ENCODE peak calls at places on chromosome 12, in five cellular contexts. L is HCT116, P is ovary, M is uterus, S is transverse colon. D is an unnamed sample. For H3K36me3, the result is how much of the 10 kb centered on the place peaks cover.

GRCh38 chr12:87796961-87797516 is 232.2 kb downstream of the C12orf50 start:
- DNase-seq in P (no peak), L (no peak), M (no peak), S (no peak), D (no peak)

GRCh38 chr12:26266881-26267280 is 71.5 kb downstream of the SSPN start:
- DNase-seq in M (no peak), L (no peak), S (no peak), P (no peak), D (no peak)

GRCh38 chr12:3456809-3457208 is 34.2 kb upstream of the PRMT8 start:
- DNase-seq in P (no peak), S (no peak), L (no peak), M (no peak), D (no peak)

GRCh38 chr12:104741072-104741471 is 217.0 kb downstream of the SLC41A2 start:
- DNase-seq in M (no peak), S (no peak), P (no peak), L (no peak), D (no peak)

GRCh38 chr12:118922405-118922804 is 58.9 kb upstream of the SRRM4 start:
- DNase-seq in S (no peak), P (no peak), M (no peak), L (no peak), D (no peak)

GRCh38 chr12:105205322-105206048 is 30.5 kb downstream of the APPL2 start:
- DNase-seq in L (no peak), S (peak), M (no peak), P (no peak), D (no peak)

GRCh38 chr12:13980548-13981295 is 680 bp downstream of the GRIN2B start:
- DNase-seq in M (no peak), S (no peak), L (no peak), P (no peak), D (no peak)

GRCh38 chr12:98896938-98897337 is 251.8 kb downstream of the APAF1 start:
- DNase-seq in L (no peak), M (no peak), P (no peak), S (no peak), D (no peak)

GRCh38 chr12:115172521-115172920 is 488.5 kb upstream of the TBX3 start:
- DNase-seq in P (no peak), L (no peak), M (no peak), S (no peak), D (no peak)

GRCh38 chr12:6667559-6668210 is 4.8 kb upstream of the ING4 start:
- DNase-seq in L (peak), M (no peak), S (no peak), P (no peak), D (no peak)

GRCh38 chr12:11719678-11720099 is 70.2 kb downstream of the ETV6 start:
- DNase-seq in M (no peak), P (no peak), L (no peak), S (peak), D (no peak)

GRCh38 chr12:122753213-122753571 is 568 bp downstream of the DENR start:
- DNase-seq in M (no peak), L (no peak), S (no peak), P (no peak), D (no peak)

GRCh38 chr12:131218291-131219172 is 264.8 kb downstream of the ADGRD1 start:
- DNase-seq in L (no peak), P (no peak), M (no peak), S (peak), D (no peak)

GRCh38 chr12:99029502-99030271 is 384.6 kb downstream of the APAF1 start:
- DNase-seq in M (no peak), S (no peak), L (no peak), P (no peak), D (no peak)

GRCh38 chr12:54653025-54653424 is 4.9 kb upstream of the DCD start:
- DNase-seq in L (no peak), S (no peak), M (no peak), P (no peak), D (no peak)

GRCh38 chr12:86600664-86601231 is 344.6 kb upstream of the MGAT4C start:
- DNase-seq in L (no peak), M (peak), S (no peak), P (no peak), D (no peak)

GRCh38 chr12:45745861-45746277 is 16.4 kb downstream of the ARID2 start:
- DNase-seq in L (no peak), M (no peak), P (no peak), S (no peak), D (no peak)

GRCh38 chr12:25501565-25501964 is 51.5 kb downstream of the LMNTD1 start:
- DNase-seq in P (no peak), M (no peak), S (no peak), L (no peak), D (no peak)

GRCh38 chr12:6765634-6766581 is at the start of gene PTMS:
- DNase-seq in P (peak), M (peak), L (peak), S (peak), D (no peak)

GRCh38 chr12:46483572-46484395 is 111.2 kb upstream of the SLC38A2 start:
- DNase-seq in P (no peak), M (no peak), L (no peak), S (no peak), D (no peak)

GRCh38 chr12:127677537-127678131 is 589.3 kb upstream of the TMEM132C start:
- DNase-seq in P (peak), S (peak), L (no peak), M (peak), D (no peak)

GRCh38 chr12:110575326-110575725 is 7.8 kb downstream of the PPTC7 start:
- DNase-seq in M (no peak), S (no peak), P (no peak), L (no peak), D (no peak)

GRCh38 chr12:122304924-122305323 is 38.6 kb upstream of the VPS33A start:
- DNase-seq in S (no peak), M (no peak), P (no peak), L (no peak), D (no peak)

GRCh38 chr12:6423267-6424007 is 21.3 kb upstream of the CD27 start:
- DNase-seq in L (peak), M (peak), S (peak), P (peak), D (no peak)

GRCh38 chr12:50222275-50222783 is 55.2 kb upstream of the CERS5 start:
- DNase-seq in S (peak), L (peak), M (peak), P (peak), D (no peak)

GRCh38 chr12:104671407-104672095 is 214.8 kb downstream of the CHST11 start:
- DNase-seq in S (peak), M (peak), P (peak), L (peak), D (peak)

GRCh38 chr12:72272731-72273498 is 745 bp downstream of the TRHDE start:
- DNase-seq in M (peak), P (peak), L (no peak), S (no peak), D (no peak)

GRCh38 chr12:94988471-94988870 is 15.0 kb downstream of the NDUFA12 start:
- DNase-seq in P (no peak), L (no peak), S (no peak), M (no peak), D (no peak)

GRCh38 chr12:40198601-40199000 is 26.2 kb upstream of the LRRK2 start:
- DNase-seq in M (no peak), S (no peak), L (no peak), P (no peak), D (no peak)

GRCh38 chr12:21771311-21771710 is 3.2 kb downstream of the KCNJ8 start:
- DNase-seq in M (no peak), L (no peak), P (no peak), S (no peak), D (no peak)

DNA sequence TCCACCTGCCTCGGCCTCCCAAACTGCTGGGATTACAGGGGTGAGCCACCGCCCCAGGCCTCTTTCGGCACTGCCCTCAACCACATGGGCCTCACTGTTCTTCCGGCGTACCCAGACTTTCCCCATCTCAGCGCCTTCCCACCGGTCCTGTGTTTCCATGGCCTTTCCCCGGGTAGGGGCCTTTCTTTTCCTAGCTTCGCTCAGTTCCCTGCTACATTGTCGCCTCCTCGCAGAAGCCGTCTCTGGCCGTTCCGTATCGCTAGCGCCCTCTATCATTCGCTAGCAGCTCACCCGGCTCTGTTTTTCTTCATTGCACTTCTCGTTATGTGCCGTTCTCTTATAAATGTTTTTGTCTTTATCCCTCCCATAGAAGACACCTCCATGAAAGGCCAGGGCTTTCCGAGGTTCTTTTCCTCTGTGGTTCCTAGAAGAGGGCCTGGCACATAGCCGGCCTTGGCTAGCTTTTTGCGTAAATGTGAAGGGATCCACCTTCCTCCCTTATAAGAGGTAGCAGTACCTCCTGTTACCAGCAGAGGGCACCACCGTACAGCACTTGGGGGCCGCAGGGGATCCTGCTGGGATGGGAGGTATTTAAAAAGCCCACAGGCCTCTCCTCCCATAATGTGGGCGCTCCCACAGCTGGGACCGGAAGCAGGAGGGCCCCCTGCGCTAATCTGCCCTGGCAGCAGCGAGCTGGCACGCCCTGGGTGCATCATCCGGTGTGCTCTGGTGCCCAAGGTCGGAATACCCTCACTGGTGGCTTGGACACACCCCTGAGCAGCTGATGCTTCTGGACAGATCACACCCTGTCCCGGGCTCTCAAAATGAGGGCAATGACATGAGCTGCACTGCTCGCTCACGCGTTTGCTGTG is 18.8 kb downstream of the TAMALIN start:
- DNase-seq in M (peak), P (peak), L (peak), S (peak), D (no peak)
- TF ChIP-seq POLR2A in M (peak), P (peak), L (no peak), S (no peak), D (no peak)

DNA sequence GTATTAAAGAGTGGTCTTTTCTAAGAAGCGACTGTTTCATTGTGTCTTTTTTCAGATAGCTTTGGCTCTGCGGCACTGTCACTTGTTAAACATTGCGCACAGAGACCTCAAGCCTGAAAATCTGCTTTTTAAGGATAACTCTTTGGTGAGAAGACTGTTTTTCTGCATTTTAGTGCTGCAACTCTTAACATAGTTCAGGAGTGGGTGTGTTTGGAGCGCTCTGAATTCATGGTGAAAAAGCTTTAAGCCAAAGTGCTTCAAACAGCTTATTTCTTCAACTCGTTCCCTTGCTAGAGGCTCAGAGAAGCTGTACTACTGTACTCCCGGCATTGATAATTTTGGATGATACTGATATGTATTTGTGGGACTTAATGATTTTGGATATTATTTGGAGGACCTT is 28.2 kb downstream of the MAPKAPK5 start:
- DNase-seq in L (no peak), P (no peak), M (no peak), S (no peak), D (no peak)
- H3K36me3 ChIP-seq in L (under half), P (under half), M (under half), S (under half), D (half or more)

GRCh38 chr12:75623631-75624118 is 112.3 kb upstream of the KRR1 start:
- DNase-seq in L (peak), S (no peak), M (no peak), P (no peak), D (no peak)
- TF ChIP-seq CTCF in L (peak), S (peak), M (no peak), P (no peak), D (peak)

GRCh38 chr12:57935839-57936512 is 5.4 kb upstream of the ATP23 start:
- DNase-seq in M (peak), S (peak), L (peak), P (peak), D (peak)

GRCh38 chr12:57940052-57940914 is 1.1 kb upstream of the ATP23 start:
- DNase-seq in M (no peak), S (no peak), L (no peak), P (no peak), D (no peak)

GRCh38 chr12:57936513-57936883 is 4.9 kb upstream of the ATP23 start:
- DNase-seq in P (no peak), S (no peak), L (no peak), M (no peak), D (no peak)

GRCh38 chr12:57939291-57939690 is 2.1 kb upstream of the ATP23 start:
- DNase-seq in P (no peak), S (no peak), M (no peak), L (no peak), D (no peak)

DNA sequence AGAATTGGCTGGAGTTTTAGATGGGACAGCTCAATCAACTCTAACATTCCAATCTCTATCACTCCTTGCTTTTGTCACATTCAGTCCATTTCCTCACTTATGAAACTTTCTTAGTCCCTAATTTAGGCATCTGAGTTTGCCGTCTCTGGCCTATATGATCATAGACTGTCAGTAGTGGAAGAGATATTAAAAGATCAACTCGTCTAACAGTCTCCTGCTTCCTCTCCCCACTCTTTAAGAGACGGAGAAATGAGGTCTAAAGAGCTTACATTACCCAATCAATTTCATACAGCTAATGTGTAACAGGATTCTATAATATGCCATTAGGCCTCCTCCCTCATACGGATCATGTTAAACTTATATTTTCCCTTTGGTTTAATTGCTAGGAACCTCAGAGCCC is 6.6 kb upstream of the ATP23 start:
- DNase-seq in P (no peak), S (no peak), L (no peak), M (no peak), D (no peak)
- TF ChIP-seq POLR2A in P (no peak), S (no peak), L (no peak), M (no peak), D (no peak)

GRCh38 chr12:905273-906076 is 44.0 kb downstream of the RAD52 start:
- DNase-seq in S (no peak), M (no peak), P (no peak), L (no peak), D (no peak)
- H3K36me3 ChIP-seq in S (under half), M (under half), P (under half), L (half or more), D (half or more)

DNA sequence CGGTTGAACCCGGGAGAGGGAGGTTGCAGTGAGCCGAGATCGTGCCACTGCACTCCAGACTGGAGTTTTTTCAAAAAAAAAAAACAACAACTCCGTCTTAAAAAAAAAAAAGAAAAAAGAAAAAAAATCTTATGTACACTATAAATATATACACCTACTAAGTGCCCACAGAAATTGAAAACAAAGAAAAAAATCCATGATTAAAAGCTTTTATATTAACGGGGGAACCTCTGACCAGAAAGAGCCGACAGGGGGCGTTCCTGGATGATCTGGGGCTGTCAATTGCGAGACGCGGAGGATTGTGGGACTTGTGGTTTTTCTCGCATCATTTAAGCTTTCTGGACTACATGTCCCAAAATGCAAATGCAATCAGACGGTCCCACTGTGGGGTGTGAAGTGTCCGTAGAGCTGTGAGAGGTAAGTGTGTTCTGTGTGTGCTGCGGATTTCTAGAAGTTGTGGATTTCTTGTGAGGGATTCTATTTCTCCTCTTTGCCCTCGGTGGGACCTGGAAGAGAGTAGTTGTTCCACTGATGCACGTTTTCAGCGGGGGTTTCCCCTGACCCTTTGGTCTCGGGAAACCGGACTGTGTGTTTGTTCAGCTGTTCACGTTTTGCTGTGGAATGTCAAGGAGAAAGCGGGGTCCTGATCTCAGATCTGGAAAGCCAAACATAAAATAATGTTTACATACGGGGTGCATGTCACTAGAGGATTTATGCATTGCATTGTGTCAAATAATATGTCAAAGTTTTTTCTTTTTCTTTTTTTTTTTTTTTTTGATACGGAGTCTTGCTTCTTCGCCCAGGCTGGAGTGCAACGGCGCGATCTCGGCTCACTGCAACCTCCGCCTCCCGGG is at the start of gene SIRT4:
- DNase-seq in M (peak), S (peak), P (peak), L (peak), D (peak)
- TF ChIP-seq CTCF in M (peak), S (peak), P (no peak), L (peak), D (peak)

DNA sequence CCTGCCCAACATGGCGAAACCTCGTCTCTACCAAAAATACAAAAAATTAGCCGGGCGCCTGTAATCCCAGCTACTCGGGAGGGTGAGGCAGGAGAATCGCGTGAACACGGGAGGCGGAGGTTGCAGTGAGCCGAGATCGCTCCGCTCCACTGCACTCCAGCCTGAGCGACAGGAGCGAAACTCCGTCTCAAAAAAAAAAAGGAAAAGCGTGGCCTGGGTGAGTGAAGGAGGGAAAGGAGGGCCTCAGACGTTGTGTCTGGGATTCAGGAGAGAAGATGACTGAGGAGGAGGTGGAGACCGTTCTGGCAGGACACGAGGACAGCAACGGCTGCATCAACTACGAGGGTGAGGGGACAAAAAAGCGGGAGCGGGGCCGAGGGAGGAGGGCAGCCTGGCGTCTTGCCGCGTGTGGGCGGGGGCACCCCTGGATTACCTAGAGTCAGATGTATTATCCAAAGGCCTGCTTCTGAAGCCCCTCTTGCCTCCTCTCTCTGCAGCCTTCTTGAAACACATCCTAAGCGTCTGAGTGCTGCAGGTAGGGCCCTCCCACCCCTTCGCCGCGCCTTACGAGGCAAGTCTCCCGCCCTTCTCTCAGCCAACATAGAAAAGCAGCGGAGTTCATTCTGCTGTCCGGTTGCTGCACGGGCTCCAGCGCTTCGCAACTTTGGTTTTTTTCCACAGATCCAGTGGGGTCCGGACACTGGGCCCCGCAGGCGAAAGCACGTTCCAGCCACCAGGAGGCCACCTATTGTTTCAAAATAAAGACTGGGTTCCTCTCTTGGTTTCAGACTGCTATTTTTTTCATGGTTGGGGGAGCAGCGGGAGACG is 744 bp upstream of the MYL6 start:
- DNase-seq in M (peak), P (peak), L (peak), S (peak), D (no peak)
- TF ChIP-seq POLR2A in M (peak), P (no peak), L (no peak), S (peak), D (peak)

GRCh38 chr12:10256064-10256463 is 43.4 kb downstream of the GABARAPL1 start:
- DNase-seq in S (no peak), L (no peak), M (no peak), P (no peak), D (no peak)
- H3K36me3 ChIP-seq in S (under half), L (under half), M (under half), P (under half), D (under half)

D was measured in esophagus squamous epithelium.